ENCODE peak calls at places on chromosomes 4 and X, in nine cellular contexts. One of them, this sample, is unnamed. For H3K36me3, the result is how much of the 10 kb centered on the place peaks cover.

GRCh38 chr4:168264903-168265302 is 53.6 kb downstream of the DDX60 start:
- DNase-seq in adipocyte: no peak
- DNase-seq in SJSA1: no peak
- DNase-seq in ascending aorta: no peak
- DNase-seq in mammary epithelial cell: no peak
- DNase-seq in cardiac muscle cell: peak
- DNase-seq in ovary: no peak
- DNase-seq in GM12878: no peak
- DNase-seq in CD4-positive, alpha-beta memory T cell: no peak
- DNase-seq in this sample: no peak

GRCh38 chr4:16443504-16444088 is 217.3 kb upstream of the TAPT1 start:
- DNase-seq in ovary: no peak
- DNase-seq in cardiac muscle cell: peak
- DNase-seq in ascending aorta: no peak
- DNase-seq in adipocyte: peak
- DNase-seq in CD4-positive, alpha-beta memory T cell: peak
- DNase-seq in GM12878: no peak
- DNase-seq in mammary epithelial cell: peak
- DNase-seq in SJSA1: no peak
- DNase-seq in this sample: no peak

GRCh38 chrX:110578270-110578669 is 217.3 kb downstream of the CHRDL1 start:
- DNase-seq in adipocyte: no peak
- DNase-seq in mammary epithelial cell: no peak
- DNase-seq in GM12878: no peak
- DNase-seq in ovary: no peak
- DNase-seq in SJSA1: no peak
- DNase-seq in ascending aorta: no peak
- DNase-seq in cardiac muscle cell: no peak
- DNase-seq in CD4-positive, alpha-beta memory T cell: no peak
- DNase-seq in this sample: no peak

GRCh38 chrX:11531226-11531625 is 134.5 kb downstream of the ARHGAP6 start:
- DNase-seq in ovary: no peak
- DNase-seq in mammary epithelial cell: no peak
- DNase-seq in ascending aorta: no peak
- DNase-seq in SJSA1: no peak
- DNase-seq in CD4-positive, alpha-beta memory T cell: no peak
- DNase-seq in cardiac muscle cell: no peak
- DNase-seq in adipocyte: peak
- DNase-seq in GM12878: no peak
- DNase-seq in this sample: no peak

GRCh38 chr4:169253904-169254303 is 16.9 kb downstream of the SH3RF1 start:
- DNase-seq in mammary epithelial cell: peak
- DNase-seq in GM12878: no peak
- DNase-seq in SJSA1: peak
- DNase-seq in CD4-positive, alpha-beta memory T cell: no peak
- DNase-seq in cardiac muscle cell: no peak
- DNase-seq in ovary: no peak
- DNase-seq in ascending aorta: no peak
- DNase-seq in adipocyte: peak
- DNase-seq in this sample: no peak

GRCh38 chr4:54794033-54794432 is 136.3 kb downstream of the KIT start:
- DNase-seq in CD4-positive, alpha-beta memory T cell: peak
- DNase-seq in GM12878: no peak
- DNase-seq in mammary epithelial cell: no peak
- DNase-seq in ovary: no peak
- DNase-seq in ascending aorta: no peak
- DNase-seq in SJSA1: no peak
- DNase-seq in cardiac muscle cell: no peak
- DNase-seq in adipocyte: no peak
- DNase-seq in this sample: no peak

GRCh38 chr4:82360298-82361177 is 13.3 kb downstream of the HNRNPD start:
- DNase-seq in adipocyte: peak
- DNase-seq in ovary: no peak
- DNase-seq in mammary epithelial cell: peak
- DNase-seq in CD4-positive, alpha-beta memory T cell: peak
- DNase-seq in GM12878: no peak
- DNase-seq in ascending aorta: no peak
- DNase-seq in cardiac muscle cell: peak
- DNase-seq in SJSA1: peak
- DNase-seq in this sample: no peak

GRCh38 chr4:77148081-77148480 is 8.9 kb upstream of the CCNG2 start:
- DNase-seq in cardiac muscle cell: no peak
- DNase-seq in CD4-positive, alpha-beta memory T cell: no peak
- DNase-seq in adipocyte: no peak
- DNase-seq in ascending aorta: no peak
- DNase-seq in GM12878: no peak
- DNase-seq in mammary epithelial cell: no peak
- DNase-seq in ovary: no peak
- DNase-seq in SJSA1: no peak
- DNase-seq in this sample: no peak

GRCh38 chrX:80216086-80216485 is 201.5 kb downstream of the TBX22 start:
- DNase-seq in ovary: no peak
- DNase-seq in mammary epithelial cell: peak
- DNase-seq in SJSA1: no peak
- DNase-seq in ascending aorta: no peak
- DNase-seq in adipocyte: no peak
- DNase-seq in cardiac muscle cell: no peak
- DNase-seq in GM12878: no peak
- DNase-seq in CD4-positive, alpha-beta memory T cell: no peak
- DNase-seq in this sample: no peak

GRCh38 chr4:157444014-157444413 is 223.5 kb downstream of the GRIA2 start:
- DNase-seq in CD4-positive, alpha-beta memory T cell: no peak
- DNase-seq in SJSA1: no peak
- DNase-seq in GM12878: no peak
- DNase-seq in cardiac muscle cell: no peak
- DNase-seq in mammary epithelial cell: no peak
- DNase-seq in ascending aorta: no peak
- DNase-seq in ovary: no peak
- DNase-seq in adipocyte: no peak
- DNase-seq in this sample: no peak

GRCh38 chr4:166169111-166169510 is 296.1 kb downstream of the TLL1 start:
- DNase-seq in ovary: no peak
- DNase-seq in ascending aorta: no peak
- DNase-seq in CD4-positive, alpha-beta memory T cell: no peak
- DNase-seq in GM12878: no peak
- DNase-seq in adipocyte: no peak
- DNase-seq in cardiac muscle cell: peak
- DNase-seq in mammary epithelial cell: peak
- DNase-seq in SJSA1: no peak
- DNase-seq in this sample: no peak

GRCh38 chr4:180710643-180711337 is 1532.4 kb upstream of the TENM3 start:
- DNase-seq in CD4-positive, alpha-beta memory T cell: no peak
- DNase-seq in ascending aorta: no peak
- DNase-seq in cardiac muscle cell: no peak
- DNase-seq in GM12878: no peak
- DNase-seq in adipocyte: peak
- DNase-seq in ovary: no peak
- DNase-seq in mammary epithelial cell: no peak
- DNase-seq in SJSA1: peak
- DNase-seq in this sample: no peak

GRCh38 chr4:13483142-13484044 is 747 bp downstream of the RAB28 start:
- DNase-seq in CD4-positive, alpha-beta memory T cell: peak
- DNase-seq in mammary epithelial cell: peak
- DNase-seq in SJSA1: peak
- DNase-seq in GM12878: no peak
- DNase-seq in ovary: peak
- DNase-seq in ascending aorta: peak
- DNase-seq in adipocyte: peak
- DNase-seq in cardiac muscle cell: peak
- DNase-seq in this sample: no peak

GRCh38 chr4:158094413-158095110 is 78.3 kb downstream of the GASK1B start:
- DNase-seq in adipocyte: peak
- DNase-seq in GM12878: no peak
- DNase-seq in SJSA1: no peak
- DNase-seq in mammary epithelial cell: peak
- DNase-seq in cardiac muscle cell: no peak
- DNase-seq in ascending aorta: no peak
- DNase-seq in CD4-positive, alpha-beta memory T cell: no peak
- DNase-seq in ovary: peak
- DNase-seq in this sample: no peak

GRCh38 chr4:47829438-47829837 is 8.4 kb downstream of the CORIN start:
- DNase-seq in cardiac muscle cell: no peak
- DNase-seq in ovary: no peak
- DNase-seq in CD4-positive, alpha-beta memory T cell: no peak
- DNase-seq in adipocyte: no peak
- DNase-seq in GM12878: no peak
- DNase-seq in ascending aorta: no peak
- DNase-seq in mammary epithelial cell: no peak
- DNase-seq in SJSA1: no peak
- DNase-seq in this sample: no peak

GRCh38 chr4:121706595-121707021 is 9.8 kb upstream of the ANXA5 start:
- DNase-seq in adipocyte: no peak
- DNase-seq in SJSA1: peak
- DNase-seq in cardiac muscle cell: no peak
- DNase-seq in CD4-positive, alpha-beta memory T cell: peak
- DNase-seq in ascending aorta: no peak
- DNase-seq in GM12878: no peak
- DNase-seq in ovary: no peak
- DNase-seq in mammary epithelial cell: peak
- DNase-seq in this sample: no peak

GRCh38 chr4:16259531-16260246 is 33.4 kb upstream of the TAPT1 start:
- DNase-seq in SJSA1: no peak
- DNase-seq in adipocyte: no peak
- DNase-seq in mammary epithelial cell: no peak
- DNase-seq in ovary: no peak
- DNase-seq in CD4-positive, alpha-beta memory T cell: no peak
- DNase-seq in cardiac muscle cell: no peak
- DNase-seq in GM12878: no peak
- DNase-seq in ascending aorta: no peak
- DNase-seq in this sample: no peak

GRCh38 chr4:6446538-6447451 is 25.6 kb downstream of the PPP2R2C start:
- DNase-seq in CD4-positive, alpha-beta memory T cell: no peak
- DNase-seq in ovary: peak
- DNase-seq in mammary epithelial cell: no peak
- DNase-seq in GM12878: no peak
- DNase-seq in SJSA1: no peak
- DNase-seq in cardiac muscle cell: no peak
- DNase-seq in adipocyte: no peak
- DNase-seq in ascending aorta: no peak
- DNase-seq in this sample: no peak

GRCh38 chr4:3179126-3179706 is 69.7 kb upstream of the MSANTD1 start:
- DNase-seq in mammary epithelial cell: no peak
- DNase-seq in ovary: no peak
- DNase-seq in adipocyte: no peak
- DNase-seq in CD4-positive, alpha-beta memory T cell: no peak
- DNase-seq in cardiac muscle cell: no peak
- DNase-seq in GM12878: no peak
- DNase-seq in SJSA1: no peak
- DNase-seq in ascending aorta: no peak
- DNase-seq in this sample: no peak
- H3K36me3 ChIP-seq in mammary epithelial cell: under half
- H3K36me3 ChIP-seq in ovary: under half
- H3K36me3 ChIP-seq in adipocyte: half or more
- H3K36me3 ChIP-seq in CD4-positive, alpha-beta memory T cell: half or more
- H3K36me3 ChIP-seq in cardiac muscle cell: under half
- H3K36me3 ChIP-seq in GM12878: under half
- H3K36me3 ChIP-seq in SJSA1: under half
- H3K36me3 ChIP-seq in ascending aorta: half or more
- H3K36me3 ChIP-seq in this sample: under half

GRCh38 chr4:122980860-122981259 is 58.5 kb upstream of the NUDT6 start:
- DNase-seq in CD4-positive, alpha-beta memory T cell: no peak
- DNase-seq in ascending aorta: no peak
- DNase-seq in mammary epithelial cell: no peak
- DNase-seq in cardiac muscle cell: no peak
- DNase-seq in ovary: no peak
- DNase-seq in GM12878: no peak
- DNase-seq in SJSA1: no peak
- DNase-seq in adipocyte: no peak
- DNase-seq in this sample: no peak
- H3K36me3 ChIP-seq in CD4-positive, alpha-beta memory T cell: under half
- H3K36me3 ChIP-seq in ascending aorta: under half
- H3K36me3 ChIP-seq in mammary epithelial cell: under half
- H3K36me3 ChIP-seq in cardiac muscle cell: under half
- H3K36me3 ChIP-seq in ovary: under half
- H3K36me3 ChIP-seq in GM12878: under half
- H3K36me3 ChIP-seq in SJSA1: under half
- H3K36me3 ChIP-seq in adipocyte: under half
- H3K36me3 ChIP-seq in this sample: under half

GRCh38 chr4:958314-958665 is 15.1 kb downstream of the DGKQ start:
- DNase-seq in adipocyte: no peak
- DNase-seq in cardiac muscle cell: no peak
- DNase-seq in GM12878: no peak
- DNase-seq in SJSA1: no peak
- DNase-seq in mammary epithelial cell: no peak
- DNase-seq in ovary: no peak
- DNase-seq in ascending aorta: no peak
- DNase-seq in CD4-positive, alpha-beta memory T cell: no peak
- DNase-seq in this sample: no peak
- H3K36me3 ChIP-seq in adipocyte: under half
- H3K36me3 ChIP-seq in cardiac muscle cell: under half
- H3K36me3 ChIP-seq in GM12878: under half
- H3K36me3 ChIP-seq in SJSA1: under half
- H3K36me3 ChIP-seq in mammary epithelial cell: under half
- H3K36me3 ChIP-seq in ovary: under half
- H3K36me3 ChIP-seq in ascending aorta: under half
- H3K36me3 ChIP-seq in CD4-positive, alpha-beta memory T cell: under half
- H3K36me3 ChIP-seq in this sample: under half

DNA sequence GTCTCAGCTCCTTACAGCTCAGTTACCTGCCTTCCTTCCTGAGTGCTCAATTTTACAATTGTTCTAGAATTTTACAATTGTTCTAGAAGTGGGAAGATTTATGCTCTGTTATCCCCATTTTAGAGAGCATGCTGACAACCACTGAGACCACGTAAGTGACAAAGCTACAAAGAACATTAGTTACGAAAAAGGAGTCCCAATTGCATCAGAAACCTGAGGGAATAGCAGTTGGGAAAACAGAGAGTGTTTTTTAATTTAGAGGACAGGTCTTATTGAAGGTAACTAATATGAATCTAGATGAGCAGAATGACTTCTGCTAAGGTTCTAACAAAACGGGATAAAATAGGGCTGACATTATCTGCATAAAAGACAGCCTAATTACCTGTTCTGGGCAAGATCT is 103.3 kb downstream of the THOC2 start:
- DNase-seq in mammary epithelial cell: no peak
- DNase-seq in SJSA1: no peak
- DNase-seq in adipocyte: no peak
- DNase-seq in CD4-positive, alpha-beta memory T cell: no peak
- DNase-seq in ascending aorta: no peak
- DNase-seq in GM12878: no peak
- DNase-seq in ovary: no peak
- DNase-seq in cardiac muscle cell: no peak
- DNase-seq in this sample: no peak
- H3K36me3 ChIP-seq in mammary epithelial cell: under half
- H3K36me3 ChIP-seq in SJSA1: under half
- H3K36me3 ChIP-seq in adipocyte: under half
- H3K36me3 ChIP-seq in CD4-positive, alpha-beta memory T cell: under half
- H3K36me3 ChIP-seq in ascending aorta: under half
- H3K36me3 ChIP-seq in GM12878: under half
- H3K36me3 ChIP-seq in ovary: under half
- H3K36me3 ChIP-seq in cardiac muscle cell: under half
- H3K36me3 ChIP-seq in this sample: under half

GRCh38 chr4:102547973-102548372 is 46.8 kb downstream of the NFKB1 start:
- DNase-seq in CD4-positive, alpha-beta memory T cell: no peak
- DNase-seq in adipocyte: no peak
- DNase-seq in ovary: no peak
- DNase-seq in mammary epithelial cell: no peak
- DNase-seq in GM12878: no peak
- DNase-seq in SJSA1: no peak
- DNase-seq in ascending aorta: no peak
- DNase-seq in cardiac muscle cell: no peak
- DNase-seq in this sample: no peak
- H3K36me3 ChIP-seq in CD4-positive, alpha-beta memory T cell: under half
- H3K36me3 ChIP-seq in adipocyte: under half
- H3K36me3 ChIP-seq in ovary: under half
- H3K36me3 ChIP-seq in mammary epithelial cell: under half
- H3K36me3 ChIP-seq in GM12878: under half
- H3K36me3 ChIP-seq in SJSA1: under half
- H3K36me3 ChIP-seq in ascending aorta: under half
- H3K36me3 ChIP-seq in cardiac muscle cell: under half
- H3K36me3 ChIP-seq in this sample: under half